ENCODE peak calls at places on chromosomes 2 and 18, in six cellular contexts. D is HepG2; O is cardiac muscle cell; E is left lung; J is aorta; R is CD8-positive, alpha-beta T cell. Z is an unnamed sample.

GRCh38 chr18:9289698-9290097 is 44.9 kb upstream of the TWSG1 start:
- DNase-seq in D (no peak), O (no peak), E (no peak), J (no peak), R (no peak), Z (no peak)

GRCh38 chr2:120468136-120468535 is 122.2 kb downstream of the INHBB start:
- DNase-seq in D (no peak), O (no peak), E (no peak), J (peak; percentile 30), R (no peak), Z (no peak)

GRCh38 chr2:12809526-12809925 is 92.8 kb downstream of the TRIB2 start:
- DNase-seq in D (no peak), O (no peak), E (no peak), J (no peak), R (no peak), Z (no peak)

GRCh38 chr2:191675807-191676667 is 1.9 kb upstream of the NABP1 start:
- DNase-seq in D (no peak), O (no peak), E (no peak), J (peak; percentile 83), R (peak; percentile 46), Z (peak; percentile 32)

GRCh38 chr2:86019121-86019520 is 86.6 kb downstream of the POLR1A start:
- DNase-seq in D (no peak), O (no peak), E (no peak), J (no peak), R (no peak), Z (no peak)

GRCh38 chr18:44841769-44842587 is 161.3 kb downstream of the SETBP1 start:
- DNase-seq in D (no peak), O (no peak), E (no peak), J (no peak), R (no peak), Z (no peak)

GRCh38 chr2:20674974-20675679 is 8.2 kb downstream of the GDF7 start:
- DNase-seq in D (peak; percentile 44), O (no peak), E (peak; percentile 37), J (peak; percentile 88), R (no peak), Z (no peak)

GRCh38 chr2:122029945-122030344 is 274.5 kb downstream of the TSN start:
- DNase-seq in D (no peak), O (no peak), E (no peak), J (no peak), R (no peak), Z (no peak)

GRCh38 chr2:45191972-45192371 is 182.7 kb upstream of the SIX2 start:
- DNase-seq in D (no peak), O (no peak), E (no peak), J (peak; percentile 66), R (no peak), Z (no peak)

GRCh38 chr2:58620127-58620526 is 379.0 kb upstream of the FANCL start:
- DNase-seq in D (no peak), O (no peak), E (no peak), J (no peak), R (no peak), Z (no peak)

GRCh38 chr18:7646174-7646886 is 79.2 kb downstream of the PTPRM start:
- DNase-seq in D (peak; percentile 91), O (no peak), E (no peak), J (no peak), R (no peak), Z (no peak)

GRCh38 chr2:230881840-230882239 is 17.1 kb downstream of the ITM2C start:
- DNase-seq in D (no peak), O (no peak), E (no peak), J (no peak), R (no peak), Z (no peak)

GRCh38 chr2:133241231-133241575 is 327.1 kb downstream of the NCKAP5 start:
- DNase-seq in D (no peak), O (no peak), E (no peak), J (no peak), R (no peak), Z (no peak)

GRCh38 chr2:150853258-150853657 is 365.8 kb upstream of the RND3 start:
- DNase-seq in D (no peak), O (no peak), E (no peak), J (no peak), R (no peak), Z (no peak)

GRCh38 chr2:196077821-196078220 is 9.2 kb upstream of the DNAH7 start:
- DNase-seq in D (no peak), O (no peak), E (no peak), J (no peak), R (no peak), Z (no peak)

GRCh38 chr18:28079883-28080282 is 97.0 kb downstream of the CDH2 start:
- DNase-seq in D (no peak), O (no peak), E (no peak), J (no peak), R (no peak), Z (no peak)

GRCh38 chr2:96119981-96120720 is 3.8 kb upstream of the ADRA2B start:
- DNase-seq in D (no peak), O (no peak), E (peak; percentile 37), J (peak; percentile 17), R (no peak), Z (no peak)

GRCh38 chr18:80253871-80254492 is 6.7 kb upstream of the PARD6G start:
- DNase-seq in D (no peak), O (no peak), E (no peak), J (no peak), R (peak; percentile 36), Z (no peak)

GRCh38 chr2:166372046-166372445 is 3.7 kb downstream of the SCN9A start:
- DNase-seq in D (peak; percentile 99), O (no peak), E (no peak), J (no peak), R (no peak), Z (no peak)

GRCh38 chr2:32067549-32067948 is 4.2 kb downstream of the SPAST start:
- DNase-seq in D (no peak), O (no peak), E (no peak), J (no peak), R (no peak), Z (no peak)

GRCh38 chr18:58105908-58106673 is 62.1 kb downstream of the NEDD4L start:
- DNase-seq in D (no peak), O (no peak), E (no peak), J (no peak), R (no peak), Z (no peak)

GRCh38 chr2:56184500-56184996 is 758 bp downstream of the CCDC85A start:
- DNase-seq in D (no peak), O (peak; percentile 58), E (peak; percentile 85), J (no peak), R (no peak), Z (no peak)

GRCh38 chr2:215063526-215063925 is 74.9 kb downstream of the ABCA12 start:
- DNase-seq in D (no peak), O (no peak), E (no peak), J (no peak), R (no peak), Z (no peak)

GRCh38 chr2:39618236-39618635 is 47.5 kb upstream of the TMEM178A start:
- DNase-seq in D (peak; percentile 21), O (no peak), E (no peak), J (no peak), R (no peak), Z (no peak)

DNA sequence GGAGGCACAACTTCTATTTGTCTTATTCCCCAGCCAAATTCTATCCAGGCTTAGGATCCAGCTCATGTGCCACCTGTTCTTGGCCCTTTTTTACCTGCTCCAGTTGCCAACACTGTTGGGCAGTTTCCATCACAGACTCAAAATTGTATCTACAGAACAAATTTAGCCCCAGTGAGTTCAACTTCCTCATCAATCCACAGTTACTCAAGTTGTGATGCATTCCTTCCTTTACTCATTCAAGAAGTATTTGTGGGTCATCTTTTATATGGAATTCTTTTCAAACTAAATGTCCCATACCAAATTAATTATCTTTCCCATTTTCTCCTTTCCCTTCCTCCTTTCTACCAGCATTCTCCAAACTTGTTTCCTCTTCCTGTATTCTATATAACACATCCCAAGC is 12.7 kb upstream of the DDX18 start:
- DNase-seq in D (no peak), O (no peak), E (no peak), J (no peak), R (no peak), Z (no peak)
- H3K9me3 ChIP-seq in D (no peaks in the 10 kb centered on the region), O (no peaks in the 10 kb centered on the region), E (no peaks in the 10 kb centered on the region), J (no peaks in the 10 kb centered on the region), R (no peaks in the 10 kb centered on the region), Z (no peaks in the 10 kb centered on the region)

DNA sequence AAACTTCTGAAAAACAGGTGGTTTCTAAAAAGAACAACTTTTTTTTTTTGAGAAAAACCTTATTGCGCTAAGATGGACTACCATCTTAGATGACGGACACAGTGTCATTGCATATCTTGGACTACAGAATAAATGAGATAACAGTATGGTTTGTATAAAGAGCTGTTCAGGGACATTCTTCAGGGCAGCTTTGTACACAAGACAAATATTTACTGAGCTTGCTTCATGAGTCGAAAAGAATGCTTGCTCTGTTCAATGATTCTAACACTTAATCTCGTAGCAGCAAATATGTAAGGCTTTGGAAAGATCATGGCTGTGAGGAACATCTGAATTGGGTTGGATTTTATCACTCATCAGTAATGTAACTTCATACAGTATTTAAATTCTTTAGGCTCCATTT is 282.5 kb upstream of the CWC22 start:
- DNase-seq in D (peak; percentile 68), O (no peak), E (no peak), J (no peak), R (no peak), Z (no peak)
- H3K9me3 ChIP-seq in D (no peaks in the 10 kb centered on the region), O (no peaks in the 10 kb centered on the region), E (no peaks in the 10 kb centered on the region), J (no peaks in the 10 kb centered on the region), R (no peaks in the 10 kb centered on the region), Z (no peaks in the 10 kb centered on the region)

DNA sequence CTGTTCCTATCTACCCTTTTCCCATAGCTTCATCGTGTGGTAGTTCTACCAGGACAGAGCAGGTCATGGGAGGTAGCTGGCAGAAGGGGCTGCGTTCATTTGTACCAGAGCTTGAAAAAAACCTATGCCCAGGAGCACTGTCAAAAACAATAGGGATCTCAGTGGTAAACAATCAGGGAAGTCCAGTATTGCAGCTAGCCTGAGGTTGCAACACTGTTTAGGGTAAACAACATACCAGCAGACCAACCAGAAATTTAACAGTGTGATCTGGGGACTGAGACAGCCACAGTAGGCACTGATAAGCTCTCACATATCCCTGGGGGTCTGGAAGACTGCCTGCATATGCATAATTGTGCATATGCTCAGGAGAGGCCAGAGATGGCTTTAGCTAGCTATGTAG is 12.1 kb upstream of the ZCCHC2 start:
- DNase-seq in D (peak; percentile 72), O (no peak), E (no peak), J (no peak), R (no peak), Z (no peak)
- H3K9me3 ChIP-seq in D (peaks cover 31% of the 10 kb centered on the region), O (peaks cover 5% of the 10 kb centered on the region), E (peaks cover 40% of the 10 kb centered on the region), J (peaks cover 2% of the 10 kb centered on the region), R (peaks cover 4% of the 10 kb centered on the region), Z (peaks cover 7% of the 10 kb centered on the region)

DNA sequence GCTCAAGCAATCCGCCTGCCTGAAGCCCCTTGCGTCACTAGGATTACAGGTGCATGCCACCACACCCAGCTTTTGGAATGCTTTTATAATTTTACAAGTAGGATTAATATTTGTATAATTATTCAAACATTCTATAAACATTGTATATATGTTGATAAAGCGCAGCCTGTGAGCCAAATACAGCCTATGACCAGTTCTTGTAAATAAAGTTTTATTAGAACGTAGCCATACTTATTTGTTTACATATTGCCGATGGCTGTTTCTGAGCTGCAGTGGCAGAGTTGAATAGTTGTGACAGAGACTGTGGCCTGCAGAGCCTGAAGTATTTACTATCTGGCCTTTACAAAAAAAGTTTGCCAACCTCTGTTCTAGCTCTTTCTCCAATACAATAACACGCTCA is 232.6 kb downstream of the OTX1 start:
- DNase-seq in D (no peak), O (no peak), E (no peak), J (no peak), R (no peak), Z (no peak)
- H3K9me3 ChIP-seq in D (no peaks in the 10 kb centered on the region), O (no peaks in the 10 kb centered on the region), E (peaks cover 77% of the 10 kb centered on the region), J (peaks cover 6% of the 10 kb centered on the region), R (peaks cover 8% of the 10 kb centered on the region), Z (no peaks in the 10 kb centered on the region)